ENCODE peak calls at places on chromosomes 16 and 17, in five cellular contexts. F is PC-3, L is GM23338, Z is HCT116, Q is MM.1S. I is an unnamed sample.
A peak's percentile ranks its signal among the peaks of the same experiment; 100 is the strongest.

GRCh38 chr16:51374346-51374745 is 223.3 kb upstream of the SALL1 start:
- DNase-seq in F (no peak), L (no peak), Z (no peak), Q (no peak), I (no peak)

GRCh38 chr16:89164436-89164835 is 7.1 kb upstream of the CDH15 start:
- DNase-seq in F (no peak), L (no peak), Z (no peak), Q (no peak), I (no peak)

GRCh38 chr17:57102122-57102521 is 17.1 kb downstream of the AKAP1 start:
- DNase-seq in F (no peak), L (no peak), Z (no peak), Q (no peak), I (peak; percentile 33)

GRCh38 chr16:29852654-29853053 is 10.4 kb downstream of the CDIPT start:
- DNase-seq in F (no peak), L (no peak), Z (no peak), Q (no peak), I (no peak)

GRCh38 chr17:19876524-19877161 is 8.9 kb upstream of the ULK2 start:
- DNase-seq in F (no peak), L (no peak), Z (no peak), Q (no peak), I (no peak)

GRCh38 chr17:58375216-58375615 is 23.2 kb upstream of the SUPT4H1 start:
- DNase-seq in F (no peak), L (no peak), Z (no peak), Q (no peak), I (no peak)

GRCh38 chr16:27226476-27226875 is 23.1 kb downstream of the KDM8 start:
- DNase-seq in F (no peak), L (no peak), Z (no peak), Q (peak; percentile 9), I (no peak)

GRCh38 chr16:80346160-80346632 is 194.6 kb upstream of the DYNLRB2 start:
- DNase-seq in F (no peak), L (no peak), Z (no peak), Q (peak; percentile 59), I (peak; percentile 2)

GRCh38 chr16:69329369-69330285 is 761 bp downstream of the PDF start:
- DNase-seq in F (peak; percentile 14), L (peak; percentile 45), Z (no peak), Q (peak; percentile 59), I (peak; percentile 59)

GRCh38 chr16:9518054-9518453 is 426.6 kb downstream of the HAPSTR1 start:
- DNase-seq in F (no peak), L (no peak), Z (no peak), Q (no peak), I (no peak)

DNA sequence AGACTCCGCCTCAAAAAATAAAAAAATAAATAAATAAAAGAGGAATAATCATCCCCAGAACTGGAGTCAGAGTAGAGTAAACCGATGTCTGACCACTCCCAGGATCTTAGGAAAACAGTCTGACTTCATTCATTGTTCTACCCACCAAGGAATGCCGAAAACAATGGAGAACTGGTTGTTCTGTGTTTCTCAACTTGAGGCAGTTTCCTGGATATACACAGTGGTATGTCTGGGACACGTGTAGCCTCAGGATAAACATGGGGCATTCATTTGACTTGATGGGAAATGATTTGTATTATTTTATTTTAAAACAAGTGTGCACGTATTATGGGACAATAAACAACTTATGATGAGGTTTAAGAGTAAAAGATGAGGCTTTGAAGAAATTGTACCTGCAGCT is 32.8 kb upstream of the PAFAH1B1 start:
- DNase-seq in F (no peak), L (no peak), Z (no peak), Q (no peak), I (no peak)
- TF ChIP-seq EZH2phosphoT487 in F (no peak), L (no peak), Z (no peak), Q (no peak), I (no peak)

DNA sequence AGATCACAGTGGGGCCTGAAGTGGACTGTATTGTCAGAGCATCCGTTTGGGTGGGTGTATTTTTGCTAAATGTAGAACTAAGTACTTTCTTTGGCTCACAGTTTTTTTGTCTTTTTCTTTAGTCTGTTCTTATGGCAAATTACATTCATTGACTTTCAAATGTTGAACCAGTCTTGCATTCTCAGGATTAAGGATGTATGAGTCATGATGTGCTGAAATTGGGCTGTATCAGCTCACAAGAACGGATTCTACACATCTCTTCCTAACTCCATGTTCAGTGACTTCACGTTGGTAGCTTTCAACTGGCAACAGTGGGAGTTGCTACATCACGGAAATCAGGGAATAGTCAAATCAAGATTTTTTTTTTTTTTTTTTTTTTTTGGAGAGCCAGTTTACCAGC is 66.4 kb downstream of the TEX2 start:
- DNase-seq in F (peak; percentile 41), L (no peak), Z (no peak), Q (no peak), I (no peak)
- TF ChIP-seq EZH2phosphoT487 in F (no peak), L (no peak), Z (no peak), Q (no peak), I (no peak)

DNA sequence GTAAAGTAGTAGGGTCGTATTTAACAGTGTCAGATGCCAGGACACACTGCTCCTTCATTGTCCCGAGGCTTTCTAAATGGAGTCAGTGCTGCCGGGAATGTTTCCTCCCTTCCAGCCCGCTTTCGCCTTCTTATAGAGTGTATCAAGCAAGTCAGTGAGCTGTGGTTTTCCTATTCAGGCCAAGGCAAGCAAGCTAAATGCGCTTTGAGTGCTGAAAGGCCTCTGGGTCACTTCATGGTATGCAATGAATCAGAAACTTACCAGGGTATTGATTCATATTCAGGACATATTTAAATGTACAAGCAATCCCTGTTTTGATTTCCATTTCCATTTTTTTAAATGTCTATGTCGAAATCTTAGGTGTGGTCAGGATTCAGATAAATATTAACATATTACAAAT is 327.9 kb upstream of the SOX9 start:
- DNase-seq in F (peak; percentile 95), L (peak; percentile 6), Z (no peak), Q (no peak), I (no peak)
- TF ChIP-seq EZH2phosphoT487 in F (no peak), L (no peak), Z (no peak), Q (no peak), I (no peak)

GRCh38 chr17:41521574-41522261 is 3.0 kb upstream of the KRT15 start:
- DNase-seq in F (peak; percentile 95), L (peak; percentile 65), Z (peak; percentile 97), Q (no peak), I (no peak)
- TF ChIP-seq EZH2phosphoT487 in F (no peak), L (no peak), Z (no peak), Q (no peak), I (no peak)

I was measured in OCI-LY7.